ENCODE peak calls at places on chromosomes 6 and 20, in ten cellular contexts. S, G, K, C, I, L, J, X, F and H are unnamed samples.

GRCh38 chr6:26195924-26196845 is 109.0 kb downstream of the HFE start:
- DNase-seq in F (no peak), G (no peak), S (peak; percentile 20), X (peak; percentile 32), I (peak; percentile 26), L (peak; percentile 52), K (no peak), C (peak; percentile 54), J (no peak), H (peak; percentile 55)

GRCh38 chr6:50655848-50656453 is 57.4 kb upstream of the TFAP2D start:
- DNase-seq in G (no peak), F (no peak), L (peak; percentile 50), I (no peak), S (peak; percentile 1), K (no peak), C (no peak), X (peak; percentile 0), J (peak; percentile 23), H (no peak)

GRCh38 chr20:43983904-43984361 is 69.3 kb downstream of the TOX2 start:
- DNase-seq in F (no peak), C (no peak), K (no peak), I (no peak), S (no peak), L (no peak), J (no peak), G (no peak), X (peak; percentile 24), H (no peak)

GRCh38 chr20:17457064-17457463 is 74.1 kb downstream of the BFSP1 start:
- DNase-seq in F (no peak), G (no peak), I (no peak), S (no peak), C (no peak), J (no peak), X (no peak), L (no peak), K (no peak), H (no peak)

GRCh38 chr20:11777861-11778570 is 139.7 kb upstream of the BTBD3 start:
- DNase-seq in G (no peak), X (peak; percentile 13), K (no peak), C (no peak), L (peak; percentile 54), I (no peak), F (no peak), J (no peak), S (peak; percentile 51), H (no peak)

GRCh38 chr6:2818593-2818992 is 23.1 kb downstream of the SERPINB1 start:
- DNase-seq in K (no peak), X (peak; percentile 68), L (peak; percentile 69), J (no peak), I (no peak), S (peak; percentile 69), G (no peak), C (no peak), F (no peak), H (no peak)

GRCh38 chr6:154404791-154405400 is 48.3 kb upstream of the IPCEF1 start:
- DNase-seq in F (no peak), C (no peak), I (no peak), J (no peak), X (peak; percentile 63), L (peak; percentile 65), K (no peak), S (peak; percentile 47), G (no peak), H (no peak)

GRCh38 chr6:28940294-28940858 is 16.6 kb upstream of the TRIM27 start:
- DNase-seq in F (no peak), C (no peak), S (no peak), X (no peak), G (peak; percentile 83), I (no peak), J (no peak), L (no peak), K (no peak), H (no peak)

GRCh38 chr6:151167034-151167433 is 72.7 kb upstream of the AKAP12 start:
- DNase-seq in K (no peak), J (no peak), I (no peak), C (no peak), F (no peak), S (no peak), G (no peak), X (no peak), L (no peak), H (no peak)

GRCh38 chr20:62372042-62372993 is 5.2 kb upstream of the LAMA5 start:
- DNase-seq in K (no peak), S (no peak), J (no peak), I (no peak), F (no peak), X (no peak), L (no peak), C (no peak), G (no peak), H (no peak)